ENCODE peak calls at places on chromosomes 12 and 14, in four cellular contexts. H is OCI-LY7, O is hepatocyte, I is astrocyte. F is an unnamed sample.

GRCh38 chr14:105398726-105399440 is 545 bp downstream of the TEX22 start:
- DNase-seq in H (peak; percentile 67), O (peak; percentile 48), I (no peak), F (no peak)

GRCh38 chr14:24211311-24211710 is 2.0 kb downstream of the CHMP4A start:
- DNase-seq in H (no peak), O (no peak), I (no peak), F (no peak)

GRCh38 chr12:62934799-62935674 is at the start of gene PPM1H:
- DNase-seq in H (peak; percentile 78), O (peak; percentile 93), I (peak; percentile 12), F (peak; percentile 60)

GRCh38 chr12:6430124-6430989 is 14.4 kb upstream of the CD27 start:
- DNase-seq in H (peak; percentile 41), O (peak; percentile 77), I (peak; percentile 96), F (peak; percentile 97)

GRCh38 chr12:89947437-89948265 is 239.0 kb upstream of the ATP2B1 start:
- DNase-seq in H (no peak), O (peak; percentile 77), I (peak; percentile 88), F (peak; percentile 96)

GRCh38 chr12:53579545-53579955 is 46.6 kb downstream of the ATF7 start:
- DNase-seq in H (no peak), O (no peak), I (no peak), F (no peak)

GRCh38 chr12:132201391-132202120 is 57.3 kb downstream of the NOC4L start:
- DNase-seq in H (no peak), O (no peak), I (no peak), F (no peak)

GRCh38 chr14:76958975-76959710 is 69.4 kb downstream of the IRF2BPL start:
- DNase-seq in H (no peak), O (peak; percentile 55), I (peak; percentile 89), F (peak; percentile 94)

GRCh38 chr14:50001146-50001998 is 108.5 kb downstream of the ARF6 start:
- DNase-seq in H (peak; percentile 80), O (peak; percentile 79), I (peak; percentile 97), F (peak; percentile 94)

GRCh38 chr14:90767899-90768298 is 48.3 kb downstream of the TTC7B start:
- DNase-seq in H (no peak), O (no peak), I (no peak), F (no peak)

GRCh38 chr14:23667134-23667533 is 31.0 kb downstream of the DHRS2 start:
- DNase-seq in H (no peak), O (no peak), I (no peak), F (no peak)

GRCh38 chr12:74292351-74293194 is 245.1 kb upstream of the ATXN7L3B start:
- DNase-seq in H (no peak), O (no peak), I (no peak), F (no peak)

GRCh38 chr12:69500631-69501030 is 30.4 kb downstream of the FRS2 start:
- DNase-seq in H (no peak), O (no peak), I (peak; percentile 61), F (no peak)

GRCh38 chr12:82019533-82019932 is 260.4 kb upstream of the PPFIA2 start:
- DNase-seq in H (no peak), O (no peak), I (no peak), F (no peak)

GRCh38 chr12:57092876-57093411 is 4.0 kb downstream of the NAB2 start:
- DNase-seq in H (no peak), O (no peak), I (no peak), F (no peak)

GRCh38 chr12:122133192-122133950 is 40.6 kb downstream of the IL31 start:
- DNase-seq in H (no peak), O (no peak), I (no peak), F (no peak)

GRCh38 chr14:64591809-64592208 is 42.0 kb downstream of the PPP1R36 start:
- DNase-seq in H (no peak), O (no peak), I (no peak), F (peak; percentile 54)

GRCh38 chr12:132439333-132439904 is 50.5 kb upstream of the FBRSL1 start:
- DNase-seq in H (no peak), O (no peak), I (no peak), F (no peak)

GRCh38 chr14:32472512-32473472 is 143.7 kb downstream of the AKAP6 start:
- DNase-seq in H (no peak), O (no peak), I (peak; percentile 74), F (peak; percentile 28)

GRCh38 chr14:85293820-85294219 is 236.1 kb upstream of the FLRT2 start:
- DNase-seq in H (no peak), O (no peak), I (no peak), F (no peak)

GRCh38 chr12:114131824-114132223 is 165.7 kb upstream of the RBM19 start:
- DNase-seq in H (no peak), O (peak; percentile 17), I (no peak), F (no peak)

GRCh38 chr12:14258468-14258947 is 107.0 kb upstream of the ATF7IP start:
- DNase-seq in H (no peak), O (peak; percentile 31), I (no peak), F (no peak)

GRCh38 chr14:91373591-91374245 is 43.9 kb downstream of the CCDC88C start:
- DNase-seq in H (peak; percentile 74), O (no peak), I (no peak), F (no peak)

GRCh38 chr12:115216300-115216699 is 532.3 kb upstream of the TBX3 start:
- DNase-seq in H (no peak), O (no peak), I (no peak), F (no peak)

GRCh38 chr12:53862831-53863230 is 75.8 kb upstream of the HOXC13 start:
- DNase-seq in H (no peak), O (no peak), I (no peak), F (no peak)

GRCh38 chr12:14473707-14474287 is 93.9 kb downstream of the PLBD1 start:
- DNase-seq in H (peak; percentile 55), O (peak; percentile 8), I (peak; percentile 31), F (peak; percentile 43)

GRCh38 chr12:39378346-39378745 is 64.6 kb downstream of the KIF21A start:
- DNase-seq in H (no peak), O (no peak), I (no peak), F (peak; percentile 15)

GRCh38 chr14:74577247-74577947 is 34.6 kb downstream of the LTBP2 start:
- DNase-seq in H (no peak), O (no peak), I (no peak), F (no peak)

GRCh38 chr12:89261982-89262381 is 90.3 kb downstream of the DUSP6 start:
- DNase-seq in H (no peak), O (no peak), I (no peak), F (peak; percentile 46)

GRCh38 chr14:87049886-87050820 is 942.8 kb downstream of the GALC start:
- DNase-seq in H (peak; percentile 67), O (peak; percentile 46), I (no peak), F (peak; percentile 54)

GRCh38 chr12:1907652-1908611 is 10.5 kb downstream of the CACNA2D4 start:
- DNase-seq in H (no peak), O (peak; percentile 3), I (no peak), F (no peak)
- H3K4me3 ChIP-seq in H (no peak overlapping the region), O (no peak overlapping the region), I (no peak overlapping the region), F (no peak overlapping the region)

DNA sequence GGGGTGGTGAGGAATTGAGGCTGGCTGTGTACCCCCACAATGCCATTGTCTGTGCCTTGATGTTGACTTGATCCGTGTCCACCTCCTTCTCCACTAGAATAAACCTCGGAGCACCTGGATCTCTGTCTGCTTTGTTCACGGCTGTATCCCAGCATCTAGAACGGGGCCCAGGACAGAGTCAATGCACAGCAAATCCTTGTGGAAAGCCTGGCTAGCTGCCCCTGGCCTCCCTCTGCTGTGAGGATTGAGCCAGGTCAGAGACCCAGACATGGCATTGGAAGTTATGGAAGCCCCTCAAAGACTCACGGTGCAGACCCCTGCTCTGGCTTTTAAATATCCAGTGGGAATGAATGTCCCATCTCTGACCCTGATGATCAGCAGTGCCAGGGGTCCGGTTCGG is 109.2 kb downstream of the SCARB1 start:
- DNase-seq in H (no peak), O (no peak), I (no peak), F (no peak)
- H2AFZ ChIP-seq in H (no peak overlapping the region), O (no peak overlapping the region), I (no peak overlapping the region), F (no peak overlapping the region)

GRCh38 chr12:109461049-109461845 is 15.9 kb downstream of the KCTD10 start:
- DNase-seq in H (peak; percentile 50), O (peak; percentile 26), I (peak; percentile 57), F (peak; percentile 93)

GRCh38 chr12:109458771-109459208 is 18.3 kb downstream of the KCTD10 start:
- DNase-seq in H (no peak), O (no peak), I (peak; percentile 44), F (peak; percentile 83)

GRCh38 chr12:109461846-109462766 is 15.0 kb downstream of the KCTD10 start:
- DNase-seq in H (no peak), O (peak; percentile 83), I (peak; percentile 93), F (peak; percentile 86)

GRCh38 chr12:109459247-109459646 is 17.9 kb downstream of the KCTD10 start:
- DNase-seq in H (no peak), O (no peak), I (peak; percentile 36), F (peak; percentile 72)

GRCh38 chr12:109460538-109460937 is 16.6 kb downstream of the KCTD10 start:
- DNase-seq in H (no peak), O (no peak), I (no peak), F (no peak)
- H3K4me3 ChIP-seq in H (no peak overlapping the region), O (no peak overlapping the region), I (no peak overlapping the region), F (peak overlapping the region; percentile 12)

GRCh38 chr12:21526053-21526452 is at the start of gene SPX:
- DNase-seq in H (peak; percentile 4), O (no peak), I (no peak), F (no peak)
- H2AFZ ChIP-seq in H (peak within 1 kb of the TSS; percentile 81), O (peak within 1 kb of the TSS; percentile 82), I (peak within 1 kb of the TSS; percentile 89), F (no peak within 1 kb of the TSS)

DNA sequence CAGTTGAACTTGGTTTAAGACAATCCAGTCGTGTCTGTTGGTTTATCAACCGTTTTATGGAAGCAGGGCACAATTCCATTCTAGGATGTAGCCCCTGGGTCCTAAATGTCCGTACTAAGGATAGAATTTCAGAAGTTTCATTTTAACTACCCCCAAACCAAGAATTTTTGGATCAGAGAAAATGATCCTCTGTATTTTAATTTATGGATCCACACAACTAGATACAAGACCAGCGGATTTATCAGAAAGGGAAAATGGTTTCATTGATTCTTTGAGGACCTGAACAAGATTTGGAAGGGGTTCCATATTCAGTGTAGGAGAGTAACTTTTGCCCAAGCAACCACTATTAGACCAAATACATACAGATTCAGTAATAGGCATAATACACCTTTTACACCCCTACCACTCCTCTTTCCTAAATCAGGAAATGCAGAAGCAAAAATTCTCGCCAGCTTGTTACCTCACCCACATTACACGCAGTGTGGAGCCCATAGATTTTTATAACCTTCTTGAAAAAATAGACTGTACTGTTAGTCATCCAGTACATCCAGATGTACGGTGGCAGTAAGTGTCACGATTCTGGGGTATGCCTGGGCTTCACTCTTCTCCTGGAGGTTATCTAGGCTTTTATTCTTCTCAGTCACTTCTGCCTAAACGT is 1.4 kb upstream of the FBXL14 start:
- DNase-seq in H (no peak), O (no peak), I (no peak), F (no peak)
- H3K4me3 ChIP-seq in H (peak overlapping the region; percentile 72), O (no peak overlapping the region), I (no peak overlapping the region), F (peak overlapping the region; percentile 87)

GRCh38 chr14:83023369-83023768 is 1489.7 kb upstream of the SEL1L start:
- DNase-seq in H (no peak), O (no peak), I (no peak), F (no peak)

DNA sequence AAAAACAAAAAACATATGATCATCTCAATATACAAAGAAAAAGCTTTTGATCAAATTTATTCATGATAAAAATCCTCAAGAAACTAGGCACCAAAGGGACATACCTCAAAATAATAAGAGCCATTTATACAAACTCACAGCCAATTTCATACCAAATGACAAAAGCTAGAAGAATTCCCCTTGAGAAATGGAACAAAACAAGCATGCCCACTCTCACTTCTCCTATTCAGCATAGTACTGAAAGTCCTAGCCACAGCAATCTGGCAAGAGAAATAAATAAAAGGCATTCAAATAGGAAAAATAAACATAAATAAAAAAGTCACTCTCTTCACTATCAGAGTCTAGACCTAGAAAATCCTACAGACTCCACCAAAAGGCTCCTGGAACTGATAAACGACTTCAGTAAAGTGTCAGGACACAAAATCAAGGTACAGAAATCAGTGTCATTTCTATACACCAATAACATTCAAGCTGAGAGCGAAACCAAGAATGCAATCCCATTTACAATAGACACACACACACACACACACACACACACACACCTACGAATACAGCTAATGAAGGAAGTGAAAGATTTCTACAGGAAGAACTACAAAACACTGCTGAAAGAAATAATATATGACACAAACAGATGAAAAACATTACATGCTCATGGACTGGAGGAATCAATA is 1486.2 kb upstream of the SEL1L start:
- DNase-seq in H (no peak), O (no peak), I (no peak), F (no peak)
- H2AFZ ChIP-seq in H (no peak overlapping the region), O (no peak overlapping the region), I (no peak overlapping the region), F (no peak overlapping the region)

F was measured in mesenchymal stem cell.